ENCODE peak calls at places on chromosomes 11 and 22, in ten cellular contexts. One of them, this sample, is unnamed.

GRCh38 chr11:114799524-114799923 is 121.2 kb downstream of the NXPE2 start:
- DNase-seq in adrenal gland: no peak
- DNase-seq in cardiac muscle cell: no peak
- DNase-seq in heart left ventricle: peak; percentile 37
- DNase-seq in PC-3: no peak
- DNase-seq in fibroblast of lung: no peak
- DNase-seq in lower lobe of right lung: no peak
- DNase-seq in transverse colon: no peak
- DNase-seq in H9: peak; percentile 71
- DNase-seq in psoas muscle: no peak
- DNase-seq in this sample: no peak

GRCh38 chr11:898160-898517 is 12.5 kb downstream of the CHID1 start:
- DNase-seq in lower lobe of right lung: no peak
- DNase-seq in cardiac muscle cell: peak; percentile 32
- DNase-seq in fibroblast of lung: peak; percentile 40
- DNase-seq in transverse colon: no peak
- DNase-seq in H9: peak; percentile 58
- DNase-seq in adrenal gland: no peak
- DNase-seq in heart left ventricle: no peak
- DNase-seq in PC-3: peak; percentile 22
- DNase-seq in psoas muscle: no peak
- DNase-seq in this sample: peak; percentile 69

GRCh38 chr11:501683-502287 is 5.3 kb downstream of the RNH1 start:
- DNase-seq in H9: no peak
- DNase-seq in adrenal gland: no peak
- DNase-seq in psoas muscle: peak; percentile 16
- DNase-seq in cardiac muscle cell: no peak
- DNase-seq in transverse colon: no peak
- DNase-seq in lower lobe of right lung: no peak
- DNase-seq in PC-3: no peak
- DNase-seq in fibroblast of lung: no peak
- DNase-seq in heart left ventricle: no peak
- DNase-seq in this sample: no peak

GRCh38 chr11:111115890-111116289 is 129.6 kb upstream of the POU2AF2 start:
- DNase-seq in H9: no peak
- DNase-seq in heart left ventricle: no peak
- DNase-seq in transverse colon: no peak
- DNase-seq in psoas muscle: no peak
- DNase-seq in fibroblast of lung: no peak
- DNase-seq in PC-3: no peak
- DNase-seq in cardiac muscle cell: no peak
- DNase-seq in lower lobe of right lung: no peak
- DNase-seq in adrenal gland: no peak
- DNase-seq in this sample: no peak

GRCh38 chr11:126891556-126892217 is 108.9 kb downstream of the KIRREL3 start:
- DNase-seq in lower lobe of right lung: no peak
- DNase-seq in heart left ventricle: peak; percentile 13
- DNase-seq in H9: no peak
- DNase-seq in adrenal gland: no peak
- DNase-seq in psoas muscle: peak; percentile 37
- DNase-seq in PC-3: no peak
- DNase-seq in fibroblast of lung: no peak
- DNase-seq in cardiac muscle cell: peak; percentile 15
- DNase-seq in transverse colon: no peak
- DNase-seq in this sample: no peak

GRCh38 chr11:104060004-104060403 is 23.6 kb downstream of the DDI1 start:
- DNase-seq in PC-3: no peak
- DNase-seq in heart left ventricle: no peak
- DNase-seq in transverse colon: no peak
- DNase-seq in cardiac muscle cell: peak; percentile 40
- DNase-seq in fibroblast of lung: peak; percentile 9
- DNase-seq in adrenal gland: no peak
- DNase-seq in psoas muscle: no peak
- DNase-seq in H9: no peak
- DNase-seq in lower lobe of right lung: no peak
- DNase-seq in this sample: no peak

GRCh38 chr11:57504511-57504910 is 11.0 kb downstream of the SLC43A1 start:
- DNase-seq in cardiac muscle cell: no peak
- DNase-seq in transverse colon: no peak
- DNase-seq in lower lobe of right lung: no peak
- DNase-seq in psoas muscle: no peak
- DNase-seq in fibroblast of lung: no peak
- DNase-seq in adrenal gland: no peak
- DNase-seq in H9: no peak
- DNase-seq in PC-3: no peak
- DNase-seq in heart left ventricle: no peak
- DNase-seq in this sample: no peak

GRCh38 chr11:46122955-46123354 is 1.7 kb upstream of the PHF21A start:
- DNase-seq in transverse colon: no peak
- DNase-seq in heart left ventricle: no peak
- DNase-seq in adrenal gland: no peak
- DNase-seq in PC-3: peak; percentile 29
- DNase-seq in H9: no peak
- DNase-seq in lower lobe of right lung: no peak
- DNase-seq in cardiac muscle cell: peak; percentile 56
- DNase-seq in psoas muscle: no peak
- DNase-seq in fibroblast of lung: peak; percentile 39
- DNase-seq in this sample: no peak

GRCh38 chr11:115170133-115170815 is 333.9 kb downstream of the CADM1 start:
- DNase-seq in heart left ventricle: no peak
- DNase-seq in lower lobe of right lung: no peak
- DNase-seq in PC-3: peak; percentile 61
- DNase-seq in fibroblast of lung: peak; percentile 49
- DNase-seq in transverse colon: peak; percentile 37
- DNase-seq in psoas muscle: no peak
- DNase-seq in H9: no peak
- DNase-seq in adrenal gland: peak; percentile 54
- DNase-seq in cardiac muscle cell: peak; percentile 15
- DNase-seq in this sample: peak; percentile 48

GRCh38 chr11:35272391-35272821 is 133.4 kb downstream of the CD44 start:
- DNase-seq in fibroblast of lung: no peak
- DNase-seq in adrenal gland: no peak
- DNase-seq in transverse colon: peak; percentile 12
- DNase-seq in PC-3: no peak
- DNase-seq in cardiac muscle cell: no peak
- DNase-seq in lower lobe of right lung: no peak
- DNase-seq in heart left ventricle: no peak
- DNase-seq in psoas muscle: no peak
- DNase-seq in H9: no peak
- DNase-seq in this sample: no peak

GRCh38 chr11:45812581-45813548 is 7.9 kb downstream of the SLC35C1 start:
- DNase-seq in adrenal gland: no peak
- DNase-seq in transverse colon: no peak
- DNase-seq in cardiac muscle cell: no peak
- DNase-seq in PC-3: no peak
- DNase-seq in H9: no peak
- DNase-seq in psoas muscle: no peak
- DNase-seq in lower lobe of right lung: no peak
- DNase-seq in fibroblast of lung: no peak
- DNase-seq in heart left ventricle: no peak
- DNase-seq in this sample: no peak

GRCh38 chr11:86670179-86670578 is 2.2 kb downstream of the ME3 start:
- DNase-seq in adrenal gland: no peak
- DNase-seq in heart left ventricle: no peak
- DNase-seq in H9: no peak
- DNase-seq in PC-3: peak; percentile 42
- DNase-seq in cardiac muscle cell: peak; percentile 85
- DNase-seq in fibroblast of lung: peak; percentile 90
- DNase-seq in lower lobe of right lung: no peak
- DNase-seq in psoas muscle: no peak
- DNase-seq in transverse colon: no peak
- DNase-seq in this sample: no peak

GRCh38 chr11:96284917-96285316 is 58.1 kb downstream of the MAML2 start:
- DNase-seq in H9: no peak
- DNase-seq in PC-3: peak; percentile 64
- DNase-seq in transverse colon: no peak
- DNase-seq in cardiac muscle cell: no peak
- DNase-seq in adrenal gland: no peak
- DNase-seq in lower lobe of right lung: no peak
- DNase-seq in fibroblast of lung: no peak
- DNase-seq in heart left ventricle: no peak
- DNase-seq in psoas muscle: no peak
- DNase-seq in this sample: no peak

DNA sequence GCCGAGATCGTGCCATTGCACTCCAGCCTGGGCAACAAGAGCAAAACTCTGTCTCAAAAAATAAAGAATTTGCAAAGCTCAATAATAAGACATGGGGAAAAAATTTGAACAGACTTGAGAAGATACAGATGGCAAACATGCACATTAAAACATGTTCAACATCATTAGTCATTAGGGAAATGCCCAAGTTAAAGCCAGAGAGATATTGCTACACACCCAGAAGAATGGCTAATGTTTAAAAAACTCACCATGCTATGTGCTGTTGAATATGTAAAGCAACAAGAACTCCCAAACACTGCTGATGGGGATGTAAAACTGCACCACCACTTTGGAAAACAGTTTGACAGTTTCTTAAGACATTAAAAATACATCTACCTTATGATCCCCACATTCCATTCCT is 12.6 kb downstream of the LRRC75B start:
- DNase-seq in fibroblast of lung: peak; percentile 87
- DNase-seq in transverse colon: no peak
- DNase-seq in H9: no peak
- DNase-seq in psoas muscle: no peak
- DNase-seq in adrenal gland: no peak
- DNase-seq in cardiac muscle cell: peak; percentile 79
- DNase-seq in lower lobe of right lung: no peak
- DNase-seq in heart left ventricle: no peak
- DNase-seq in PC-3: peak; percentile 14
- DNase-seq in this sample: no peak
- TF ChIP-seq CTCF in fibroblast of lung: no peak
- TF ChIP-seq CTCF in transverse colon: no peak
- TF ChIP-seq CTCF in H9: no peak
- TF ChIP-seq CTCF in psoas muscle: no peak
- TF ChIP-seq CTCF in adrenal gland: no peak
- TF ChIP-seq CTCF in cardiac muscle cell: no peak
- TF ChIP-seq CTCF in lower lobe of right lung: no peak
- TF ChIP-seq CTCF in heart left ventricle: no peak
- TF ChIP-seq CTCF in PC-3: no peak
- TF ChIP-seq CTCF in this sample: no peak

GRCh38 chr11:67483498-67483798 is 622 bp downstream of the AIP start:
- DNase-seq in H9: no peak
- DNase-seq in PC-3: no peak
- DNase-seq in cardiac muscle cell: no peak
- DNase-seq in fibroblast of lung: no peak
- DNase-seq in heart left ventricle: no peak
- DNase-seq in adrenal gland: no peak
- DNase-seq in lower lobe of right lung: no peak
- DNase-seq in transverse colon: no peak
- DNase-seq in psoas muscle: no peak
- DNase-seq in this sample: no peak
- H3K27ac ChIP-seq in H9: no peak overlapping the region
- H3K27ac ChIP-seq in PC-3: no peak overlapping the region
- H3K27ac ChIP-seq in cardiac muscle cell: peak overlapping the region; percentile 79
- H3K27ac ChIP-seq in fibroblast of lung: peak overlapping the region; percentile 92
- H3K27ac ChIP-seq in heart left ventricle: no peak overlapping the region
- H3K27ac ChIP-seq in adrenal gland: peak overlapping the region; percentile 92
- H3K27ac ChIP-seq in lower lobe of right lung: peak overlapping the region; percentile 87
- H3K27ac ChIP-seq in transverse colon: peak overlapping the region; percentile 90
- H3K27ac ChIP-seq in psoas muscle: peak overlapping the region; percentile 83
- H3K27ac ChIP-seq in this sample: peak overlapping the region; percentile 76

DNA sequence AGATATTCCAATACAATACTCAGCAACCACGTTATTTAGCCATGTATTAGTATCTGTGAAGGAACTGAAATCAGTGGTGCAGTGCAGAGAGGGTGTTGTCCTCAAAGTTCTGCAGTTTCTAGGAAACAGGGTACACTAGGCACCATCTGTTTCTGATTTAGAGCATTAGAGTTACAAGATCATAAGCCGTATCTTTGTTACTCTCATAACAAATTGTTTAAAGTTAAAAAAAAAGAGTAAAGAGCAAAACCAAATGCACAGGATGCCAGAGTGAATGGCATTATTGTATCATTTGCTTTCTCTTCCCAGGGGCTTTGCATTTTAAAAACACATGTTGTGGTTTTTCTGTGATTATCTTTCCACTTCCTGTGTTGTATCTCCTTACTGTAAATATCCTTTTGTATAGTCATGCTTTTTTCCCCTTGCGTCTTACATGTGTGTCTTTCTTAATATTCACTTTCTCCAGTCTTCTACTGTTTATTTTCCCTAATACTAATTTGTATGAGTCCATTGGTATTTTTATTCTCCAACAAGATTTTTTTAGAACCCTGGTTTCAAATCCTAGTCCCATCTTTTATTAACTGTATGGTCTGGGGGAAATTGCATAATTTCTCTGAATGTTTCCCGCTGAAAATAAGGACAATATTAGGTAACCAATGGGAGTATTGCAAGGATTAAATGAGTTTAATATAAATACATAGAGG is 15.2 kb upstream of the NUP160 start:
- DNase-seq in H9: no peak
- DNase-seq in transverse colon: no peak
- DNase-seq in cardiac muscle cell: peak; percentile 81
- DNase-seq in heart left ventricle: no peak
- DNase-seq in PC-3: no peak
- DNase-seq in adrenal gland: no peak
- DNase-seq in psoas muscle: no peak
- DNase-seq in lower lobe of right lung: no peak
- DNase-seq in fibroblast of lung: peak; percentile 85
- DNase-seq in this sample: peak; percentile 98
- H3K4me1 ChIP-seq in H9: no peaks in the 10 kb centered on the region
- H3K4me1 ChIP-seq in transverse colon: peaks cover 8% of the 10 kb centered on the region
- H3K4me1 ChIP-seq in cardiac muscle cell: no peaks in the 10 kb centered on the region
- H3K4me1 ChIP-seq in heart left ventricle: peaks cover 8% of the 10 kb centered on the region
- H3K4me1 ChIP-seq in PC-3: peaks cover 12% of the 10 kb centered on the region
- H3K4me1 ChIP-seq in adrenal gland: no peaks in the 10 kb centered on the region
- H3K4me1 ChIP-seq in psoas muscle: no peaks in the 10 kb centered on the region
- H3K4me1 ChIP-seq in lower lobe of right lung: peaks cover 31% of the 10 kb centered on the region
- H3K4me1 ChIP-seq in fibroblast of lung: peaks cover 11% of the 10 kb centered on the region
- H3K4me1 ChIP-seq in this sample: peaks cover 56% of the 10 kb centered on the region

GRCh38 chr22:42072606-42073330 is 1.3 kb upstream of the PHETA2 start:
- DNase-seq in transverse colon: no peak
- DNase-seq in lower lobe of right lung: no peak
- DNase-seq in heart left ventricle: no peak
- DNase-seq in cardiac muscle cell: no peak
- DNase-seq in H9: no peak
- DNase-seq in psoas muscle: no peak
- DNase-seq in PC-3: no peak
- DNase-seq in fibroblast of lung: no peak
- DNase-seq in adrenal gland: no peak
- DNase-seq in this sample: no peak

GRCh38 chr22:42073568-42074152 is 388 bp upstream of the PHETA2 start:
- DNase-seq in heart left ventricle: no peak
- DNase-seq in cardiac muscle cell: no peak
- DNase-seq in psoas muscle: no peak
- DNase-seq in fibroblast of lung: no peak
- DNase-seq in PC-3: no peak
- DNase-seq in transverse colon: no peak
- DNase-seq in lower lobe of right lung: no peak
- DNase-seq in H9: no peak
- DNase-seq in adrenal gland: no peak
- DNase-seq in this sample: no peak

GRCh38 chr22:42075277-42075676 is 1.2 kb downstream of the PHETA2 start:
- DNase-seq in psoas muscle: no peak
- DNase-seq in PC-3: no peak
- DNase-seq in cardiac muscle cell: no peak
- DNase-seq in adrenal gland: no peak
- DNase-seq in lower lobe of right lung: no peak
- DNase-seq in heart left ventricle: no peak
- DNase-seq in fibroblast of lung: no peak
- DNase-seq in H9: no peak
- DNase-seq in transverse colon: no peak
- DNase-seq in this sample: no peak

GRCh38 chr22:42074846-42075245 is 798 bp downstream of the PHETA2 start:
- DNase-seq in cardiac muscle cell: no peak
- DNase-seq in fibroblast of lung: no peak
- DNase-seq in psoas muscle: no peak
- DNase-seq in heart left ventricle: no peak
- DNase-seq in H9: no peak
- DNase-seq in PC-3: no peak
- DNase-seq in lower lobe of right lung: no peak
- DNase-seq in adrenal gland: no peak
- DNase-seq in transverse colon: no peak
- DNase-seq in this sample: no peak

GRCh38 chr22:42074153-42074750 is at the start of gene PHETA2:
- DNase-seq in psoas muscle: peak; percentile 55
- DNase-seq in H9: peak; percentile 48
- DNase-seq in fibroblast of lung: peak; percentile 45
- DNase-seq in PC-3: no peak
- DNase-seq in heart left ventricle: peak; percentile 52
- DNase-seq in lower lobe of right lung: peak; percentile 77
- DNase-seq in adrenal gland: no peak
- DNase-seq in cardiac muscle cell: peak; percentile 63
- DNase-seq in transverse colon: peak; percentile 63
- DNase-seq in this sample: no peak
- TF ChIP-seq CTCF in psoas muscle: peak; percentile 28
- TF ChIP-seq CTCF in H9: peak; percentile 54
- TF ChIP-seq CTCF in fibroblast of lung: peak; percentile 31
- TF ChIP-seq CTCF in PC-3: no peak
- TF ChIP-seq CTCF in heart left ventricle: peak; percentile 29
- TF ChIP-seq CTCF in lower lobe of right lung: peak; percentile 55
- TF ChIP-seq CTCF in adrenal gland: peak; percentile 38
- TF ChIP-seq CTCF in cardiac muscle cell: peak; percentile 42
- TF ChIP-seq CTCF in transverse colon: peak; percentile 55
- TF ChIP-seq CTCF in this sample: no peak

This sample was measured in A673.